ENCODE peak calls at places on chromosomes 4 and X, in six cellular contexts. One of them, this sample, is unnamed.

GRCh38 chr4:21628116-21628515 is 320.5 kb downstream of the KCNIP4 start:
- DNase-seq in GM23248: no peak
- DNase-seq in adipocyte: no peak
- DNase-seq in mesenchymal stem cell: no peak
- DNase-seq in GM12878: no peak
- DNase-seq in mesendoderm: no peak
- DNase-seq in this sample: no peak

GRCh38 chr4:77196866-77197265 is 39.9 kb downstream of the CCNG2 start:
- DNase-seq in GM23248: no peak
- DNase-seq in adipocyte: no peak
- DNase-seq in mesenchymal stem cell: no peak
- DNase-seq in GM12878: peak; percentile 28
- DNase-seq in mesendoderm: peak; percentile 47
- DNase-seq in this sample: no peak

GRCh38 chrX:69025802-69026301 is 139.4 kb downstream of the PJA1 start:
- DNase-seq in GM23248: peak; percentile 28
- DNase-seq in adipocyte: peak; percentile 20
- DNase-seq in mesenchymal stem cell: peak; percentile 59
- DNase-seq in GM12878: no peak
- DNase-seq in mesendoderm: no peak
- DNase-seq in this sample: no peak

GRCh38 chrX:119573840-119574393 is 446 bp upstream of the UBE2A start:
- DNase-seq in GM23248: peak; percentile 57
- DNase-seq in adipocyte: peak; percentile 66
- DNase-seq in mesenchymal stem cell: peak; percentile 48
- DNase-seq in GM12878: no peak
- DNase-seq in mesendoderm: peak; percentile 54
- DNase-seq in this sample: peak; percentile 37

GRCh38 chr4:40289366-40290188 is 45.6 kb upstream of the CHRNA9 start:
- DNase-seq in GM23248: no peak
- DNase-seq in adipocyte: peak; percentile 13
- DNase-seq in mesenchymal stem cell: no peak
- DNase-seq in GM12878: no peak
- DNase-seq in mesendoderm: no peak
- DNase-seq in this sample: no peak

GRCh38 chrX:17812763-17813162 is 48.3 kb downstream of the RAI2 start:
- DNase-seq in GM23248: peak; percentile 30
- DNase-seq in adipocyte: peak; percentile 4
- DNase-seq in mesenchymal stem cell: no peak
- DNase-seq in GM12878: no peak
- DNase-seq in mesendoderm: no peak
- DNase-seq in this sample: no peak

GRCh38 chrX:154096140-154097002 is 1.1 kb downstream of the MECP2 start:
- DNase-seq in GM23248: peak; percentile 71
- DNase-seq in adipocyte: peak; percentile 46
- DNase-seq in mesenchymal stem cell: peak; percentile 24
- DNase-seq in GM12878: no peak
- DNase-seq in mesendoderm: no peak
- DNase-seq in this sample: no peak

GRCh38 chr4:105666693-105667092 is 41.8 kb downstream of the INTS12 start:
- DNase-seq in GM23248: peak; percentile 46
- DNase-seq in adipocyte: peak; percentile 50
- DNase-seq in mesenchymal stem cell: peak; percentile 38
- DNase-seq in GM12878: no peak
- DNase-seq in mesendoderm: peak; percentile 37
- DNase-seq in this sample: no peak

GRCh38 chr4:5280845-5281244 is 229.6 kb downstream of the STK32B start:
- DNase-seq in GM23248: no peak
- DNase-seq in adipocyte: no peak
- DNase-seq in mesenchymal stem cell: no peak
- DNase-seq in GM12878: peak; percentile 4
- DNase-seq in mesendoderm: no peak
- DNase-seq in this sample: no peak

GRCh38 chr4:118985170-118986000 is 96.7 kb downstream of the SYNPO2 start:
- DNase-seq in GM23248: no peak
- DNase-seq in adipocyte: no peak
- DNase-seq in mesenchymal stem cell: no peak
- DNase-seq in GM12878: no peak
- DNase-seq in mesendoderm: no peak
- DNase-seq in this sample: no peak
- H3K4me1 ChIP-seq in GM23248: peaks cover 51% of the 10 kb centered on the region
- H3K4me1 ChIP-seq in adipocyte: peaks cover 54% of the 10 kb centered on the region
- H3K4me1 ChIP-seq in mesenchymal stem cell: peaks cover 1% of the 10 kb centered on the region
- H3K4me1 ChIP-seq in GM12878: no peaks in the 10 kb centered on the region
- H3K4me1 ChIP-seq in mesendoderm: no peaks in the 10 kb centered on the region
- H3K4me1 ChIP-seq in this sample: no peaks in the 10 kb centered on the region

GRCh38 chrX:70479970-70480659 is 35.5 kb downstream of the DLG3 start:
- DNase-seq in GM23248: no peak
- DNase-seq in adipocyte: peak; percentile 26
- DNase-seq in mesenchymal stem cell: no peak
- DNase-seq in GM12878: no peak
- DNase-seq in mesendoderm: peak; percentile 34
- DNase-seq in this sample: peak; percentile 66
- H3K4me3 ChIP-seq in GM23248: no peak overlapping the region
- H3K4me3 ChIP-seq in adipocyte: peak overlapping the region; percentile 7
- H3K4me3 ChIP-seq in mesenchymal stem cell: no peak overlapping the region
- H3K4me3 ChIP-seq in GM12878: no peak overlapping the region
- H3K4me3 ChIP-seq in mesendoderm: no peak overlapping the region
- H3K4me3 ChIP-seq in this sample: no peak overlapping the region

GRCh38 chr4:8592366-8593267 is at the start of gene CPZ:
- DNase-seq in GM23248: peak; percentile 82
- DNase-seq in adipocyte: peak; percentile 89
- DNase-seq in mesenchymal stem cell: peak; percentile 36
- DNase-seq in GM12878: no peak
- DNase-seq in mesendoderm: peak; percentile 77
- DNase-seq in this sample: no peak
- H3K9ac ChIP-seq in GM23248: peak within 1 kb of the TSS; percentile 84
- H3K9ac ChIP-seq in adipocyte: peak within 1 kb of the TSS; percentile 77
- H3K9ac ChIP-seq in mesenchymal stem cell: peak within 1 kb of the TSS; percentile 85
- H3K9ac ChIP-seq in GM12878: no peak within 1 kb of the TSS
- H3K9ac ChIP-seq in mesendoderm: peak within 1 kb of the TSS; percentile 85
- H3K9ac ChIP-seq in this sample: no peak within 1 kb of the TSS

GRCh38 chr4:10099521-10100325 is 16.9 kb downstream of the WDR1 start:
- DNase-seq in GM23248: no peak
- DNase-seq in adipocyte: no peak
- DNase-seq in mesenchymal stem cell: no peak
- DNase-seq in GM12878: no peak
- DNase-seq in mesendoderm: no peak
- DNase-seq in this sample: no peak
- H3K4me1 ChIP-seq in GM23248: peaks cover 81% of the 10 kb centered on the region
- H3K4me1 ChIP-seq in adipocyte: peaks cover 57% of the 10 kb centered on the region
- H3K4me1 ChIP-seq in mesenchymal stem cell: peaks cover 90% of the 10 kb centered on the region
- H3K4me1 ChIP-seq in GM12878: peaks cover 27% of the 10 kb centered on the region
- H3K4me1 ChIP-seq in mesendoderm: no peaks in the 10 kb centered on the region
- H3K4me1 ChIP-seq in this sample: peaks cover 5% of the 10 kb centered on the region

DNA sequence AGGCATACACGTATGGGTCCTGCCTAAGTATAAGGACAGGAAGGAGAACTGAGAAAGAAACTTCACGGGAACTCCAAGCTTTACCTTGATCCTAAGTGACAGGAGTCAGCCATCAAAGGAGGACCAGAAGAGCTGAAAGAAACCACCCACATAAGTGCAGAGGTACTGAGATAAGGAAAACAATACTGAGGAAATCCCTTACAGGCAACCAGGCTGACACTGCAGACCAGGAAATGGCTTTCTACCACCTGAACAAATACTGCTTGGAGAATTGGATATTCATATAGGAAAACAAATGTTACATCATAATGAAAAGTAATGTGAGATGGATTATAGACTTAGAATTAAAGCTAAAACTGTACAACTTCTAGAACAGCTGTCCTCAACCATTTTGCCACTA is 127.0 kb downstream of the IL15 start:
- DNase-seq in GM23248: no peak
- DNase-seq in adipocyte: no peak
- DNase-seq in mesenchymal stem cell: no peak
- DNase-seq in GM12878: no peak
- DNase-seq in mesendoderm: peak; percentile 9
- DNase-seq in this sample: no peak
- H3K4me3 ChIP-seq in GM23248: no peak overlapping the region
- H3K4me3 ChIP-seq in adipocyte: no peak overlapping the region
- H3K4me3 ChIP-seq in mesenchymal stem cell: no peak overlapping the region
- H3K4me3 ChIP-seq in GM12878: no peak overlapping the region
- H3K4me3 ChIP-seq in mesendoderm: no peak overlapping the region
- H3K4me3 ChIP-seq in this sample: no peak overlapping the region

GRCh38 chrX:145820825-145821224 is 3.2 kb downstream of the SLITRK2 start:
- DNase-seq in GM23248: no peak
- DNase-seq in adipocyte: no peak
- DNase-seq in mesenchymal stem cell: no peak
- DNase-seq in GM12878: no peak
- DNase-seq in mesendoderm: no peak
- DNase-seq in this sample: no peak

GRCh38 chrX:145817299-145817665 is 347 bp upstream of the SLITRK2 start:
- DNase-seq in GM23248: no peak
- DNase-seq in adipocyte: no peak
- DNase-seq in mesenchymal stem cell: no peak
- DNase-seq in GM12878: no peak
- DNase-seq in mesendoderm: peak; percentile 48
- DNase-seq in this sample: no peak

GRCh38 chrX:145817666-145818521 is at the start of gene SLITRK2:
- DNase-seq in GM23248: peak; percentile 4
- DNase-seq in adipocyte: no peak
- DNase-seq in mesenchymal stem cell: no peak
- DNase-seq in GM12878: no peak
- DNase-seq in mesendoderm: peak; percentile 73
- DNase-seq in this sample: no peak

GRCh38 chrX:145816607-145817298 is 876 bp upstream of the SLITRK2 start:
- DNase-seq in GM23248: no peak
- DNase-seq in adipocyte: no peak
- DNase-seq in mesenchymal stem cell: no peak
- DNase-seq in GM12878: no peak
- DNase-seq in mesendoderm: no peak
- DNase-seq in this sample: no peak

DNA sequence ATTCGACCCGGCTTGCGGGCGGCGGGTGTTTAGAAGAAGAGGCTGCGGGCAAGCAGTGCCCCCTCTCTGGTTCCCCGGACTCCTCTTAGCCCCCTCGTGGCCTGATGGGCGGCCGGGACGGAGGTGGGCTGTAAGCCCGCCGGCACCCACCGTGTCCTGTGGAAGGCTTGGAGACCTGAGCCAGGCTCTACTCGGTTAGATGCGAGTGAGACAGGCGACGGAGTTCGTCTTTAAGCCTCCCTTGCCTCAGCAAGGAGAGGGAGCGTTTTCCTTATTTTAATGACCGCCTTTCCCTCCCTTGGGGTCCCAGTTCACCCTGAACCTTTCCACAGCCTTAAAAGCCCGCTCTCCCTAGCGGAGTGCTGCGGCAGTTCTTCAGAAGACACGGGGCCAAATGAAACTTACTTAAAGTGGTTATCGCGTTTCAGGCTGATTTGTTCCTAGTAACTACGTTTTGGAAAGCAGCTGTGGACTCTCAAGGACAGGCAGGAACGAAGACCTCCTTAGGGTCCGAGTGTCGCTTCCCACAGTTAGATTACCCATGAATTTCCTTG is 970 bp downstream of the SLITRK2 start:
- DNase-seq in GM23248: no peak
- DNase-seq in adipocyte: no peak
- DNase-seq in mesenchymal stem cell: no peak
- DNase-seq in GM12878: no peak
- DNase-seq in mesendoderm: no peak
- DNase-seq in this sample: no peak
- H3K9ac ChIP-seq in GM23248: no peak overlapping the region
- H3K9ac ChIP-seq in adipocyte: no peak overlapping the region
- H3K9ac ChIP-seq in mesenchymal stem cell: peak overlapping the region; percentile 1
- H3K9ac ChIP-seq in GM12878: no peak overlapping the region
- H3K9ac ChIP-seq in mesendoderm: peak overlapping the region; percentile 51
- H3K9ac ChIP-seq in this sample: peak overlapping the region; percentile 16